ENCODE peak calls at places on chromosomes 13 and 19, in nine cellular contexts. L is suprapubic skin; F is upper lobe of left lung; V is breast epithelium; P is AG04450; J is CD4-positive, CD25-positive, alpha-beta regulatory T cell; O is CD8-positive, alpha-beta memory T cell; D is keratinocyte; R is MM.1S. A is an unnamed sample. For H3K9me3, the result is how much of the 10 kb centered on the place peaks cover.

GRCh38 chr13:30792257-30793000 is 57.1 kb downstream of the ALOX5AP start:
- DNase-seq in L (no peak), F (peak), V (peak), P (peak), J (no peak), O (no peak), D (peak), R (no peak), A (no peak)

GRCh38 chr13:110137677-110138008 is 169.3 kb downstream of the COL4A1 start:
- DNase-seq in L (no peak), F (no peak), V (no peak), P (no peak), J (no peak), O (no peak), D (no peak), R (peak), A (no peak)

GRCh38 chr19:52542984-52543664 is 15.7 kb downstream of the ZNF808 start:
- DNase-seq in L (no peak), F (no peak), V (no peak), P (no peak), J (no peak), O (peak), D (no peak), R (no peak), A (no peak)

GRCh38 chr19:32998722-32999121 is 26.7 kb downstream of the FAAP24 start:
- DNase-seq in L (no peak), F (no peak), V (no peak), P (no peak), J (no peak), O (no peak), D (no peak), R (no peak), A (no peak)

GRCh38 chr13:28822161-28822560 is 2.0 kb downstream of the MTUS2 start:
- DNase-seq in L (no peak), F (no peak), V (no peak), P (no peak), J (no peak), O (no peak), D (no peak), R (no peak), A (no peak)

GRCh38 chr19:52028780-52029123 is 573 bp upstream of the ZNF614 start:
- DNase-seq in L (no peak), F (no peak), V (no peak), P (no peak), J (no peak), O (no peak), D (no peak), R (no peak), A (no peak)

GRCh38 chr13:67168384-67168783 is 61.8 kb downstream of the PCDH9 start:
- DNase-seq in L (no peak), F (no peak), V (no peak), P (no peak), J (no peak), O (no peak), D (no peak), R (no peak), A (no peak)

GRCh38 chr19:38318595-38319142 is 976 bp upstream of the KCNK6 start:
- DNase-seq in L (no peak), F (no peak), V (no peak), P (no peak), J (no peak), O (no peak), D (no peak), R (no peak), A (no peak)

GRCh38 chr19:44718441-44719261 is 19.7 kb downstream of the CEACAM16 start:
- DNase-seq in L (no peak), F (peak), V (peak), P (peak), J (no peak), O (no peak), D (no peak), R (no peak), A (no peak)

GRCh38 chr13:29339386-29340272 is 255.9 kb downstream of the SLC7A1 start:
- DNase-seq in L (no peak), F (peak), V (no peak), P (no peak), J (no peak), O (no peak), D (no peak), R (no peak), A (no peak)

DNA sequence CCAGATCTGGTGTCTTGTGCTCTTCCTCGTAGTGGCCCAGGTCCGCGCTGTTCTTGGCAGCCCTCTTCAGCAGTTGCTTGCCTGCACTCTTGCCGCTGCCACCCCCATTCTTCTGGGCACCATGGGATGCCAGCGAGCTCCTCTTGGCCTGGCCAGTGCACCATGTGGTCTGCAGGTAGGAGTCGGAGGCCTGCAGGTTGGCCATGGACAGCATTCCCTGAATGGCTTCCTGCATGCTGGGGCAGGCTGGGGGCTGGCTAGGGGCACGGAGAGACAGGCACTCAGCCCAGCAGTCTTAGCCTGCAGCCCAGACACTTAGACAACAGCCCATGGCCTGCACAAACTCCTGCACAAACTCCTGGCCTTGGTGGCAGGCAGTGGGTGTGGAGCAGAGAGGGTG is 234.9 kb downstream of the TUBA3C start:
- DNase-seq in L (no peak), F (peak), V (no peak), P (no peak), J (no peak), O (no peak), D (no peak), R (no peak), A (no peak)
- H3K9me3 ChIP-seq in L (under half), F (under half), V (under half), P (half or more), J (under half), O (under half), D (under half), R (under half), A (under half)

DNA sequence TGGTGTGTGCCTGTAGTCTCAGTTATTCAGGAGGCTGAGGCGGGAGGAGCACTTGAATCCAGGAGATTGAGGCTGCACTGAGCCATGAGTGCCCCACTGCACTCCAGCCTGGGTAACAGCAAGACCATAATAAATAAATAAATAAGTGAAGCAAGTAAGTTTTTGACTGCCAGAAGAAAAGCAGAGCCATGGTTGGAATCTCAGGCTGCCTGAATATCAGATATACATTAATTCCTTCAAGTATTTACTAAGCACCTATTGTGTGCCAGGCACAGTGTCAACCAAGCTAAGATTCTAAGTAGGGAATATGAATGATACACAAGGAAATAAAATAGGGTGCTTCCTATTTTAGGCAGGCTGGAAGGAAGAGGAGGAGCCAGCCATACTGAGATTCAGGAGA is 1.4 kb downstream of the GDF15 start:
- DNase-seq in L (no peak), F (no peak), V (no peak), P (no peak), J (no peak), O (no peak), D (no peak), R (no peak), A (no peak)
- H3K9me3 ChIP-seq in L (under half), F (under half), V (under half), P (under half), J (under half), O (under half), D (under half), R (under half), A (under half)

DNA sequence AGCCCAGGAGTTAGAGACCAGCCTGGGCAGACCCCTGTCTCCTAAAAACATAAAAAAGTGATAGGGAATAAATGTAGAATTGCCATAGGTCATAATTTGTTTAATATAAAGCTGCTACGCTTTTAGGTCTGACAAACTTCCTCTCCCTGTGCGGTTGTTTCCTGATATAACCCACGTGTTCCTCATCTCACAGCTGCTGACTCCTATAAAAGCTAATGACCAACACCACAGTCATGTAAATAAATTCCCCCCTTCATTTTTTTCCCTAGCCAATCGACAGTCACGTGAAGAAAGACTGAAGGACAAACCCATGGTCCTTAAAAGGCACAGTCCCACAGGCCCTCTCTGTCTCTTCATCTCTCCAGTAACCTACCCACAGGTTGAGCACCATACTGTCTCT is 27.5 kb downstream of the ZNF266 start:
- DNase-seq in L (no peak), F (no peak), V (no peak), P (no peak), J (no peak), O (no peak), D (no peak), R (no peak), A (no peak)
- H3K9me3 ChIP-seq in L (half or more), F (half or more), V (half or more), P (half or more), J (half or more), O (half or more), D (under half), R (under half), A (under half)

DNA sequence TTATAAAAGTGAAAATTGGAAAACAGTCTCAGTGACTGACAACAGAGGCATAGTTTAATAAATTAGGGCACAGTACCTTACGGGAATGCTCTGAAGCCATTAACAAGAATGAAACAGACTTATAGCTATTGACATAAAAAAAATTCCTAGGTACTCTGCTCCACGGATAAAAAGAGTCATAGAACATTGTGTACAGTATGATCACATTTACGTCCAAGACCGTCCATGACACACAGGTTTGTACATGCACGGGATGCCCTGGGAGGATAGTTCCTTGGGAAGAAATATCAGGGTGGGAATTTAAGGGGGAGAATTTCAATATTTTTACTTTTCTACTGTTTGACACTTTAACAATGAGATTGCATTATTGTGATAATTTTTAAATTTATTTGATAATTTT is 24.9 kb upstream of the CAMSAP3 start:
- DNase-seq in L (no peak), F (no peak), V (no peak), P (no peak), J (no peak), O (no peak), D (no peak), R (no peak), A (no peak)
- H3K9me3 ChIP-seq in L (under half), F (under half), V (under half), P (under half), J (under half), O (under half), D (under half), R (under half), A (under half)

DNA sequence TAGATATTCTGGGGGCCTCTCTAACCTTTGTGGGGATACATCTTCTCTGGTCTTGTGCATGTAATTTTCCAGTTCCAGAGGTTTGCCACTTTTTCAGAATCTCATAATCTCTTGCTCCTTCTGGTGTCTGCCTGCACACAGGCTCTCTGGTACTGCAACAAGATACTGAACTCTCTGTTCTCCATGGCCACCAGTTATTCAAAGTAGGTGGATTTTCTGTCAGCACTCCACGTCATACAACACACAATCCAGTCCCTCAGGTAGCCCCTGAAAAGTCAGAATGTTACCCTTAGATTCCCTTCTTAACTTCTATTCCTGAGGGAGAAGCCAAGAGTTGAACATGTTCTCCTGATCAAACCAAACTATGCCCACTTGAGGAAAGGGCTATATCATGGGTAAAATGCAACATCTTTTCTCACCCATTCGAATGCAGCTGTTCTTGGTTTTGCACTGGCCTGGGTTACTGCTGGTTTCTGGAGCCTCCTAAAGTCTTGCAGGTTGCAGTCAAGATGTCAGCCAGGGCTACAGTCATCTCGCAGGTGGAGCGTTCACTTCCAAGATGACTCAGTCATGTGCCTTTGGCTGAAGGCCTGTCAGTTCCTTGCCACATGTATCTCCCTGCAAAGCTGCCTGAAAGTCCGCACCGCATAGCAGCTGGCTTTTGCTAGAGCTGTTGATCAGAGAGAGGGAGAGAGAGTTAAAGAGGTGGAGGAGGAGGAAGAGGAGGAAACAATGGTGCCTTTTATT is 57.7 kb upstream of the TUBA3C start:
- DNase-seq in L (no peak), F (no peak), V (no peak), P (no peak), J (no peak), O (no peak), D (no peak), R (no peak), A (no peak)
- H3K9me3 ChIP-seq in L (under half), F (under half), V (under half), P (half or more), J (under half), O (under half), D (under half), R (under half), A (under half)

GRCh38 chr19:54577334-54577733 is 3.7 kb downstream of the LILRA2 start:
- DNase-seq in L (no peak), F (no peak), V (no peak), P (no peak), J (no peak), O (no peak), D (no peak), R (no peak), A (no peak)
- H3K9me3 ChIP-seq in L (under half), F (under half), V (under half), P (half or more), J (under half), O (under half), D (under half), R (under half), A (under half)